ENCODE peak calls at places on chromosomes 13 and 19, in seven cellular contexts. T is WERI-Rb-1, N is cardiac fibroblast, L is neural progenitor cell, F is cardiac muscle cell, Q is left lung, I is neuronal stem cell. P is an unnamed sample.

GRCh38 chr13:94263038-94263437 is 216.4 kb downstream of the DCT start:
- DNase-seq in T (no peak), N (no peak), L (no peak), F (no peak), Q (no peak), I (no peak), P (no peak)

GRCh38 chr19:40217921-40218890 is at the start of gene TTC9B:
- DNase-seq in T (peak; percentile 25), N (peak; percentile 29), L (peak; percentile 93), F (no peak), Q (peak; percentile 76), I (peak; percentile 67), P (no peak)

GRCh38 chr19:43524922-43525835 is 1.8 kb downstream of the ETHE1 start:
- DNase-seq in T (no peak), N (peak; percentile 67), L (peak; percentile 38), F (peak; percentile 63), Q (peak; percentile 85), I (no peak), P (no peak)

GRCh38 chr19:647566-648284 is 8.0 kb downstream of the FGF22 start:
- DNase-seq in T (no peak), N (no peak), L (no peak), F (no peak), Q (no peak), I (no peak), P (no peak)

GRCh38 chr13:43792456-43792855 is 5.7 kb upstream of the ENOX1 start:
- DNase-seq in T (no peak), N (peak; percentile 73), L (no peak), F (peak; percentile 80), Q (no peak), I (no peak), P (no peak)

GRCh38 chr13:36418022-36418805 is 14.1 kb upstream of the CCNA1 start:
- DNase-seq in T (no peak), N (peak; percentile 53), L (no peak), F (peak; percentile 72), Q (no peak), I (no peak), P (no peak)

GRCh38 chr13:39452834-39453233 is 150.2 kb downstream of the LHFPL6 start:
- DNase-seq in T (no peak), N (no peak), L (no peak), F (no peak), Q (no peak), I (no peak), P (no peak)

GRCh38 chr13:111178417-111178816 is 63.3 kb downstream of the ARHGEF7 start:
- DNase-seq in T (no peak), N (no peak), L (no peak), F (no peak), Q (no peak), I (no peak), P (no peak)

GRCh38 chr13:112172641-112173171 is 105.8 kb downstream of the SOX1 start:
- DNase-seq in T (no peak), N (no peak), L (peak; percentile 26), F (no peak), Q (no peak), I (no peak), P (no peak)

GRCh38 chr13:33933810-33934209 is 115.9 kb downstream of the RFC3 start:
- DNase-seq in T (no peak), N (no peak), L (no peak), F (no peak), Q (no peak), I (no peak), P (no peak)

GRCh38 chr13:21046203-21046602 is 15.2 kb downstream of the LATS2 start:
- DNase-seq in T (no peak), N (no peak), L (no peak), F (no peak), Q (no peak), I (no peak), P (no peak)

GRCh38 chr13:112967666-112968379 is 1.2 kb upstream of the MCF2L start:
- DNase-seq in T (no peak), N (no peak), L (peak; percentile 68), F (no peak), Q (no peak), I (peak; percentile 40), P (no peak)

GRCh38 chr13:59409211-59409610 is 754.5 kb downstream of the DIAPH3 start:
- DNase-seq in T (peak; percentile 57), N (peak; percentile 48), L (peak; percentile 45), F (peak; percentile 80), Q (peak; percentile 29), I (no peak), P (no peak)

GRCh38 chr13:53343345-53343744 is 314.7 kb downstream of the OLFM4 start:
- DNase-seq in T (no peak), N (no peak), L (peak; percentile 85), F (no peak), Q (no peak), I (peak; percentile 45), P (no peak)

GRCh38 chr19:48364564-48365363 is 597 bp downstream of the SYNGR4 start:
- DNase-seq in T (no peak), N (no peak), L (no peak), F (no peak), Q (no peak), I (no peak), P (no peak)
- H3K4me3 ChIP-seq in T (no peak overlapping the region), N (peak overlapping the region; percentile 36), L (no peak overlapping the region), F (no peak overlapping the region), Q (peak overlapping the region; percentile 61), I (peak overlapping the region; percentile 20), P (peak overlapping the region; percentile 49)

GRCh38 chr19:1699386-1699785 is 47.0 kb upstream of the TCF3 start:
- DNase-seq in T (no peak), N (no peak), L (no peak), F (no peak), Q (no peak), I (no peak), P (no peak)

GRCh38 chr19:1698636-1699035 is 46.2 kb upstream of the TCF3 start:
- DNase-seq in T (no peak), N (no peak), L (no peak), F (no peak), Q (no peak), I (no peak), P (no peak)

GRCh38 chr19:1699998-1700732 is 47.8 kb upstream of the TCF3 start:
- DNase-seq in T (peak; percentile 37), N (no peak), L (no peak), F (no peak), Q (peak; percentile 74), I (no peak), P (no peak)

GRCh38 chr19:1704339-1704738 is 49.0 kb upstream of the ONECUT3 start:
- DNase-seq in T (no peak), N (no peak), L (no peak), F (no peak), Q (no peak), I (no peak), P (no peak)

DNA sequence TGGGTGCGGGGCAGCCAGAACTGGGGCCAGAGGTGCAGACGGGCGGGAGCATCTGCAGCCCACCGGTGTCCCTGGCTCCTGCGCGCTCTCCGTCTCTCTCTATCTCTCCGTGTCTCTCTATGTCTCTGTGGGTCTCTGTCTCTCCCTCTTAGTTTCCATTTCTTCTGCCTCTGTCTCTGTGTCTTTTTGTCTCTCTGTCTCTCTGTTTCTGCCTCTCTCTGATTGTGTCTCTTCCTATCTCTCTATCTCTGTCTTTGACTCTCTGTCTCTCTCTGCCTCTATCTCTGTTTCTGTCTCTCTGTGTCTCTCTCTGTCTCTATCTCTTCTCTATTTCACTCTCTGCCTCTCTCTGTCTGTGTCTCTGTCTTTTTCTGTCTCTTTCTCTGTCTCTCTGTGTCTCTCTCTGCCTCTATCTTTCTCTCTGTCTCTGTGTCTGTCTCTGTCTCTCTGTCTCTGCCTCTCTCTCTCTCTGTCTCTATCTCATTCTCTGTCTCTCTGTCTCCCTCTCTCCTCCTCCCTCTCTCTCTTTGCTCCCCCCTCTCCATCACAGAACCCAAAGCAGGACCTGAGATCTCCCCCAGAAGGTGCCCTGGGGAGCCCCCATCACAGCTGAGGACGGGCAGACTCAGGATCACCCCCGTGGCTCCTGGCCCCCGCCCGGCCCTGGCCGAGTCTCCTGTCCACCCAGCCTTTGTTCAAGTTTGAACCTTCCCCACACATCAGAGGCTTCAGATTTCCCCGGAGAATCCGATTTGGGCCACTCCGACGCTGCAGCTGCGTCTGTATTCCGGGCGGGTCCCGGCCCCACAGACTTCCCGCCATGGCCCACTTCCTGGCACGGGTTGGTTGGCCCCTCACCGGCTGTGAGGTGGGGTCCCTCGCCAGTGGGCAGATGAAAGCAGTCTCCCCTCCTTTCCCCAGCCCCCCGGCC is 48.6 kb upstream of the TCF3 start:
- DNase-seq in T (no peak), N (no peak), L (no peak), F (no peak), Q (no peak), I (no peak), P (no peak)
- H3K4me3 ChIP-seq in T (no peak overlapping the region), N (no peak overlapping the region), L (no peak overlapping the region), F (no peak overlapping the region), Q (no peak overlapping the region), I (no peak overlapping the region), P (no peak overlapping the region)

GRCh38 chr19:7926021-7926726 is at the start of gene CTXN1:
- DNase-seq in T (peak; percentile 77), N (peak; percentile 60), L (peak; percentile 91), F (peak; percentile 63), Q (peak; percentile 94), I (peak; percentile 72), P (no peak)

GRCh38 chr19:7926727-7927604 is 1.0 kb upstream of the CTXN1 start:
- DNase-seq in T (peak; percentile 45), N (no peak), L (no peak), F (no peak), Q (peak; percentile 80), I (no peak), P (no peak)

GRCh38 chr19:7924241-7924640 is 1.7 kb downstream of the CTXN1 start:
- DNase-seq in T (no peak), N (no peak), L (no peak), F (no peak), Q (no peak), I (no peak), P (no peak)

GRCh38 chr19:7924651-7925170 is 1.2 kb downstream of the CTXN1 start:
- DNase-seq in T (no peak), N (no peak), L (peak; percentile 39), F (no peak), Q (peak; percentile 77), I (no peak), P (no peak)

DNA sequence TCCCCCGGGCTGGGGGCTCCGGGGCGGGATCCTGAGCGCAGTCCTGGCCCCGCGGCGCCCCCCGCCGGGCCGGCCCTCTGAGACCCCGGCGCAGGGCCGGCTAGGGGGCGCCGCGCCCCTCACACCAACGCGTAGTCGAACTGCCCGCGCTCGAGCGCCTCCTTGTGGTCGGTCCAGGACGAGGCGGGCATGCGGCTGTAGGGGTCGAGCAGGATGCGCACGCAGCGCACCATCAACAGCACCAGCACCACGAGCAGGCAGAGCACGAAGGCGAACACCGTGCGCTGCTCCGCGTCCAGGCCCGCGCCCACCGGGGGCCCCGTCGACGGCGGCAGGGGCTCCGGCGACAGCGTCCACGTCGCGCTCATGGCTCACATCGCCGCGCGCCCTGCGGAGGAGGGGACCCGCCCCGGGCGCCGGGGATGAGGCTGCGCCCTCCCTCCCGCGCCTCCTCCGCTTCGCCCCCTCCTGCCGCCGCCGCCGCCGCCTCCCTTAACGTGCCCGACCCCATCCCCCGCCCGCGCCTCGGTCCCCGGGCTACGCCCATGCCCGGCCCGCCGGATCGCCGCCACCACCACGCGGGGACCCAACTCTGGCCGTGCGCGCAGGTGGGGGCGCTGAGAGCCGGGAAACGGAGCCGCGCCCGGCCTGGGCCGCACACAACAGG is 631 bp downstream of the CTXN1 start:
- DNase-seq in T (peak; percentile 86), N (peak; percentile 73), L (peak; percentile 96), F (peak; percentile 77), Q (peak; percentile 90), I (peak; percentile 94), P (no peak)
- H3K4me3 ChIP-seq in T (peak overlapping the region; percentile 34), N (no peak overlapping the region), L (peak overlapping the region; percentile 60), F (peak overlapping the region; percentile 63), Q (peak overlapping the region; percentile 42), I (peak overlapping the region; percentile 94), P (peak overlapping the region; percentile 28)

GRCh38 chr19:30229524-30230174 is 142.5 kb upstream of the ZNF536 start:
- DNase-seq in T (peak; percentile 30), N (no peak), L (peak; percentile 64), F (no peak), Q (no peak), I (no peak), P (no peak)
- H3K4me3 ChIP-seq in T (no peak overlapping the region), N (no peak overlapping the region), L (peak overlapping the region; percentile 71), F (no peak overlapping the region), Q (no peak overlapping the region), I (no peak overlapping the region), P (no peak overlapping the region)

P was measured in GM12864.